ENCODE peak calls at places on chromosomes 1 and 21, in five cellular contexts. G is ovary, I is astrocyte of the cerebellum, X is GM12878, B is AG09309. H is an unnamed sample.

GRCh38 chr1:28021064-28021463 is 61.3 kb downstream of the XKR8 start:
- DNase-seq in X (no peak), G (no peak), B (no peak), I (no peak), H (no peak)

GRCh38 chr1:111596499-111596898 is 23.1 kb upstream of the RAP1A start:
- DNase-seq in I (no peak), X (no peak), B (no peak), G (no peak), H (no peak)

GRCh38 chr1:234435620-234436019 is 43.4 kb downstream of the TARBP1 start:
- DNase-seq in B (no peak), I (no peak), G (no peak), X (no peak), H (no peak)

GRCh38 chr1:161725888-161726630 is 4.7 kb downstream of the FCRLB start:
- DNase-seq in I (no peak), G (peak; percentile 69), X (no peak), B (no peak), H (peak; percentile 49)

GRCh38 chr1:239386453-239387303 is at the start of gene CHRM3:
- DNase-seq in G (peak; percentile 81), X (no peak), B (peak; percentile 46), I (no peak), H (peak; percentile 77)

GRCh38 chr1:33244809-33245186 is 11.5 kb upstream of the ZNF362 start:
- DNase-seq in B (no peak), G (no peak), I (no peak), X (no peak), H (peak; percentile 49)

GRCh38 chr1:17013598-17014320 is 2.0 kb upstream of the ATP13A2 start:
- DNase-seq in G (no peak), I (peak; percentile 39), X (peak; percentile 15), B (no peak), H (peak; percentile 11)

GRCh38 chr1:1068374-1069060 is 5.6 kb downstream of the RNF223 start:
- DNase-seq in G (no peak), I (no peak), B (no peak), X (no peak), H (peak; percentile 59)

GRCh38 chr1:153790282-153790995 is 15.2 kb downstream of the SLC27A3 start:
- DNase-seq in B (peak; percentile 60), G (peak; percentile 90), X (no peak), I (no peak), H (no peak)

GRCh38 chr1:166007176-166007575 is 159.6 kb downstream of the FAM78B start:
- DNase-seq in G (no peak), X (no peak), I (no peak), B (no peak), H (no peak)

GRCh38 chr1:59645893-59646292 is 168.9 kb upstream of the HOOK1 start:
- DNase-seq in X (no peak), I (peak; percentile 60), B (peak; percentile 57), G (peak; percentile 37), H (no peak)

GRCh38 chr1:8711873-8712412 is 105.5 kb downstream of the RERE start:
- DNase-seq in X (no peak), B (no peak), G (no peak), I (no peak), H (peak; percentile 54)
- H3K4me3 ChIP-seq in X (peak overlapping the region; percentile 0), B (no peak overlapping the region), G (no peak overlapping the region), I (no peak overlapping the region), H (no peak overlapping the region)

GRCh38 chr1:24932284-24932683 is 2.2 kb upstream of the RUNX3 start:
- DNase-seq in G (no peak), I (no peak), X (no peak), B (no peak), H (no peak)
- TF ChIP-seq CTCF in G (peak; percentile 36), I (no peak), X (peak; percentile 62), B (peak; percentile 40), H (peak; percentile 39)

DNA sequence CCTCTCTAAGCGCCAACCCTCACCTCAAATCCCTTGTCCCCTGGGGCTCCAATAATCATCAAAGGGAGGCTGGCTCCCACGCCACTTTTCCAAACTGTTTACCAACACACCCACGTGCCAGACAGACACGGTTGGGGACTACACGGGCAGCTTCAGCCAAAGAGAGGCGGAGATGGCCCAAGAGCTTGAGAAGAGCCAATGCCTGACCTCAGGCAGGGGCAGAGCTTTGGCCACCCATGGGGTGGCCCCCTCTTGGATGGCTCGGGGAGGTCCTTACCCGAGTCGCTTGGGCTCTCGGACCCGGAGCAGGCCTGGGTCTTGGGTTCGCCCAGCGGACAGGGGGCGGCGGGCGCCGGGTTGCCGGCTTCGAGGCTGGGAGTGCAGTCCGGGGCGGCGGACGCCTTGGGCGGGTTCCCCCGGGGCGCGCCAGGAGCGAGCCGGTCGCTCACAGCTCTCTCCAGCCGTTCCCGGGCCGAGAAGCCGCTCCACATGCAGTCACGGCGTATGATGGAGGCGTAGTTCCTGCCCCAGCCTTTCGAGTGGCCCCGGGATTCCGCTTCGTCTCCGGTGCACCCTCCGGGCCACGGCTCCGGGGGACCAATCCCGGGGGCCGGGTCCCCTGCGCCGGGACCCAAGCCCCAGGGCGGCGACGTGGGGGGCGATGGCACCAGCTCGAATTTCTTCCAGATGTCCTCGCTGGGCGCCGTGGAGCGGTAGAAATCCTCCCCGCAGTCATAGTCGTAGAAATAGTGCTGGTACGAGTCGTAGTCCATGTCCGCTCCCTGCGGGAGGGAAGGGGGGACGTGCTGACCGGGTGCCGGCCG is 843 bp downstream of the MYCL start:
- DNase-seq in G (peak; percentile 23), B (no peak), X (no peak), I (no peak), H (peak; percentile 40)
- H3K4me3 ChIP-seq in G (peak overlapping the region; percentile 32), B (peak overlapping the region; percentile 72), X (peak overlapping the region; percentile 77), I (peak overlapping the region; percentile 52), H (peak overlapping the region; percentile 68)

DNA sequence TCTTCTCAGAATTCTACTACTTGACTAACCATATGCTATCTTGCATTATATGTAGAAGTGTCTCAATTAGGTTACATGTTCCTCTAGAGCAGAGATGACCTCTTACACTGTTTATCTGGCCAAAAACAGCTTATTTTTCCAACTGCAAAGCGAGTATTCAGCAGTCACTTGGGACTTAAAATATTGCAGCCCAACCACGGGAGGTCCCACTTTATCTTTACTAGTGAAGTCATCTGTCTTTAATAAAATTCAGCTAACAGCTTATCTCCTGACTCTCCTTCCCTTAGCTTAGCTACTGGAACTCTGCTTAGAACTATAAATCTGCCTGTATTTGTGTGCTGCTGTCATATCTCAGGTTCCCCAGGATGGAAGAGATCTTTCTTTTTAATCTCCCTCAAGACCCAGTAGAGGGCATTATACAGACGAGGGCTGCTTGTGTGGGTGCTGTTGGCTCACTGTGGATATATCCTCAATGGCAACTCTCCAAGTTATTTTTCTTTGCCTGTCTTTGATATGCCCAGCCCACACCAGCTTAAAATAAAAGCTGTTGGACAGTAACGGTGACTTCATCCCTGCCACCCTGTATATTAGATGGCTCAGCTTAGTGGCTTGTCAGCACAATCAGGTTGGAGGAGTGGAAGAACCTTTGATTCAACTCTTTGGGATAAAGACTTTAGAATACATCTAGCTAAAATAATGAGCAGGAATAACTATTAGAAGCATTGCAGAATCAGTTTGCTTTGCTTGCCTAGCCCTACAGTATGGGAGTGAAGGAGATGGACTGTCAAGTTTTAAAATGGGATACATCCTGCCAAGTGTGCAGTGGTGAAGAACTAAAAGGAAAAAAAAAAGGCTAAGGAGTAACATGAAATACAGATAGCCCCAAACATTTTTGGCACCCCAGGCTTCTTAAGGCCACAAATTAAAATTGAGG is 9.6 kb downstream of the ENSA start:
- DNase-seq in G (no peak), I (peak; percentile 22), X (no peak), B (peak; percentile 61), H (no peak)
- TF ChIP-seq CTCF in G (no peak), I (peak; percentile 47), X (no peak), B (peak; percentile 42), H (no peak)

GRCh38 chr21:25569084-25569483 is 38.2 kb downstream of the MRPL39 start:
- DNase-seq in I (no peak), B (no peak), G (no peak), X (no peak), H (no peak)

GRCh38 chr21:25573409-25574206 is 33.7 kb downstream of the MRPL39 start:
- DNase-seq in X (peak; percentile 81), G (no peak), B (peak; percentile 68), I (peak; percentile 74), H (no peak)

GRCh38 chr21:25571726-25572121 is 35.6 kb downstream of the MRPL39 start:
- DNase-seq in B (no peak), X (no peak), G (no peak), I (no peak), H (no peak)

GRCh38 chr21:25569711-25570110 is 37.6 kb downstream of the MRPL39 start:
- DNase-seq in I (no peak), B (no peak), G (no peak), X (no peak), H (no peak)

DNA sequence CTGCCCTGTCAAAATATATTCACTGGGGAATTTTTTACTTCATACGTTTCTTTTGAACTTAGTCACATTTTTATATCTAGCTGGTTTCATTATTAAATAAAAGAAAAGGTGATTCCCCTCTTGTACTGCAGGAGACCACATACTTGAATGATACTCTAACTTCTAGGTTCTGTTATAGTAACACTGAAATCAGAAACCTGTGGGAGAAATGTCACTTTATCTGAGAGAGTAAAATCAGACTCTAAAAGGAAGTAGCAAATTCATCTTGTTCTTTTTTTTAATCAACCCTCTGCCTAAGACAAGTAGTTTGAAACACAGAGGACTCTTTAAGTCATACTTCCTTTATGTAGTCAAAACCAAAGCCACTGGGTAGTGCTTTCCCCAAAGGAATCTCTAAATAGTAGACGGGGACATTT is 34.4 kb downstream of the MRPL39 start:
- DNase-seq in G (no peak), B (no peak), I (no peak), X (peak; percentile 78), H (no peak)
- H3K4me3 ChIP-seq in G (no peak overlapping the region), B (no peak overlapping the region), I (no peak overlapping the region), X (peak overlapping the region; percentile 14), H (no peak overlapping the region)

GRCh38 chr1:2104621-2105427 is 54.6 kb downstream of the PRKCZ start:
- DNase-seq in X (no peak), I (no peak), B (no peak), G (no peak), H (no peak)
- TF ChIP-seq CTCF in X (no peak), I (no peak), B (no peak), G (no peak), H (no peak)

GRCh38 chr1:222813866-222814535 is 838 bp upstream of the DISP1 start:
- DNase-seq in G (no peak), X (no peak), I (no peak), B (no peak), H (no peak)
- H3K4me3 ChIP-seq in G (peak overlapping the region; percentile 73), X (peak overlapping the region; percentile 76), I (peak overlapping the region; percentile 95), B (no peak overlapping the region), H (peak overlapping the region; percentile 55)